ENCODE peak calls at places on chromosomes 4 and X, in four cellular contexts. Z is IMR-90, C is HepG2, Y is K562. N is an unnamed sample.

GRCh38 chr4:16187455-16187854 is 38.8 kb downstream of the TAPT1 start:
- DNase-seq in Z (peak), C (no peak), Y (no peak), N (no peak)

GRCh38 chr4:139099366-139099982 is 77.5 kb downstream of the ELF2 start:
- DNase-seq in Z (peak), Y (peak), C (peak), N (peak)

GRCh38 chr4:25585901-25586523 is 69.6 kb upstream of the SLC34A2 start:
- DNase-seq in C (no peak), Y (no peak), Z (no peak), N (no peak)

GRCh38 chrX:153494541-153495361 is at the start of gene BGN:
- DNase-seq in C (peak), Y (peak), Z (peak), N (no peak)

GRCh38 chr4:87848622-87849351 is 16.0 kb downstream of the MEPE start:
- DNase-seq in C (peak), Y (peak), Z (peak), N (peak)

GRCh38 chr4:102761478-102761790 is 666 bp upstream of the MANBA start:
- DNase-seq in Y (no peak), C (peak), Z (peak), N (no peak)

GRCh38 chrX:19758536-19758935 is 128.9 kb downstream of the SH3KBP1 start:
- DNase-seq in Z (no peak), C (peak), Y (no peak), N (no peak)

GRCh38 chr4:52987401-52988056 is 125.4 kb downstream of the RASL11B start:
- DNase-seq in C (no peak), Z (no peak), Y (no peak), N (no peak)

GRCh38 chrX:116436358-116436816 is at the start of gene SLC6A14:
- DNase-seq in C (peak), Z (no peak), Y (no peak), N (no peak)

GRCh38 chr4:37008199-37008598 is 236.3 kb upstream of the NWD2 start:
- DNase-seq in C (peak), Z (no peak), Y (no peak), N (peak)

GRCh38 chrX:85221361-85221760 is 22.2 kb downstream of the SATL1 start:
- DNase-seq in Y (no peak), Z (no peak), C (no peak), N (no peak)

GRCh38 chr4:46211406-46211805 is 87.6 kb upstream of the GABRG1 start:
- DNase-seq in Y (no peak), Z (no peak), C (no peak), N (no peak)

GRCh38 chr4:3041192-3042142 is 32.9 kb downstream of the HTT-AS start:
- DNase-seq in C (peak), Z (peak), Y (no peak), N (no peak)

GRCh38 chr4:28209371-28209924 is 1348.8 kb downstream of the STIM2 start:
- DNase-seq in Y (no peak), Z (no peak), C (no peak), N (no peak)

GRCh38 chr4:94758141-94758699 is 465 bp downstream of the BMPR1B start:
- DNase-seq in Z (no peak), C (no peak), Y (no peak), N (no peak)

GRCh38 chrX:154600962-154601374 is 16.0 kb downstream of the CTAG1A start:
- DNase-seq in Z (no peak), Y (no peak), C (no peak), N (no peak)

GRCh38 chr4:172601195-172601594 is 567.4 kb upstream of the GALNT7 start:
- DNase-seq in C (no peak), Y (no peak), Z (no peak), N (no peak)

GRCh38 chrX:23953908-23954269 is 46.1 kb downstream of the CXorf58 start:
- DNase-seq in C (no peak), Z (no peak), Y (peak), N (no peak)

GRCh38 chrX:48616575-48616974 is 19.3 kb downstream of the WDR13 start:
- DNase-seq in Z (no peak), Y (no peak), C (no peak), N (no peak)

GRCh38 chr4:106369456-106370060 is 980 bp upstream of the GIMD1 start:
- DNase-seq in Y (peak), C (peak), Z (peak), N (peak)

GRCh38 chr4:81319657-81320056 is 104.6 kb upstream of the PRKG2 start:
- DNase-seq in C (no peak), Y (no peak), Z (no peak), N (no peak)

GRCh38 chr4:103199009-103199408 is 866 bp upstream of the CENPE start:
- DNase-seq in Z (no peak), C (no peak), Y (no peak), N (no peak)

GRCh38 chr4:34200535-34200934 is 2043.8 kb downstream of the ARAP2 start:
- DNase-seq in Z (no peak), C (peak), Y (no peak), N (no peak)

GRCh38 chrX:130523460-130524394 is 121.9 kb downstream of the RBMX2 start:
- DNase-seq in Y (peak), Z (no peak), C (no peak), N (no peak)

GRCh38 chr4:26267087-26267486 is 53.7 kb upstream of the RBPJ start:
- DNase-seq in C (no peak), Z (peak), Y (no peak), N (no peak)

GRCh38 chr4:158282252-158282651 is 72.0 kb downstream of the TMEM144 start:
- DNase-seq in Y (peak), Z (peak), C (no peak), N (no peak)

GRCh38 chr4:133156096-133156495 is 7.0 kb downstream of the PCDH10 start:
- DNase-seq in Y (no peak), C (no peak), Z (no peak), N (no peak)

GRCh38 chr4:5747746-5748365 is 36.9 kb downstream of the EVC start:
- DNase-seq in Y (no peak), C (no peak), Z (peak), N (no peak)

GRCh38 chr4:26001413-26001812 is 87.4 kb downstream of the SMIM20 start:
- DNase-seq in C (no peak), Z (no peak), Y (no peak), N (no peak)

GRCh38 chrX:154369453-154370299 is 4.8 kb downstream of the FLNA start:
- DNase-seq in Y (peak), Z (peak), C (peak), N (peak)

GRCh38 chrX:31435592-31435991 is 363.8 kb upstream of the FTHL17 start:
- DNase-seq in Z (peak), C (no peak), Y (no peak), N (no peak)

GRCh38 chrX:49175875-49176274 is 4.2 kb downstream of the PLP2 start:
- DNase-seq in C (no peak), Y (no peak), Z (no peak), N (no peak)

GRCh38 chr4:76515975-76516853 is 81.2 kb downstream of the SHROOM3 start:
- DNase-seq in Z (no peak), Y (no peak), C (no peak), N (no peak)

GRCh38 chr4:64617813-64618212 is 208.6 kb upstream of the TECRL start:
- DNase-seq in Z (no peak), C (no peak), Y (no peak), N (peak)

GRCh38 chrX:131762802-131763234 is 218.9 kb downstream of the OR13H1 start:
- DNase-seq in C (no peak), Y (peak), Z (peak), N (peak)

DNA sequence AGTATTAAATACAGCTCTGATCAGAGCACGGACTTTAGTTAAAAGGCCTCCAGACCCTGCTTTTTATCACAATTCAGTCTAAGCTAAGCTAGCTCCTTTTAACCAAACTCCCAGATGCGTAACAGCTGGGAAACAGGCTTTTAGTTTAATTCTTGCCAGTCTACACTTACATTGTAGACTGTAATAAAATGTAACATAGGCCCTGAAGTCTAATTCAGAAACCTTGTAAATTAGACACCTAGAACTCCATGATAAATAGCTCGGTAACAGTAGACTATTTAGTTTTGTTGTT is 20.1 kb downstream of the FBXO8 start:
- DNase-seq in Y (no peak), C (no peak), Z (no peak), N (no peak)
- TF ChIP-seq MAZ in Y (no peak), C (no peak), Z (no peak), N (no peak)

GRCh38 chrX:134716620-134717012 is 58.3 kb upstream of the PLAC1 start:
- DNase-seq in Y (no peak), C (no peak), Z (no peak), N (no peak)

GRCh38 chrX:134721766-134722532 is 63.7 kb upstream of the PLAC1 start:
- DNase-seq in Y (no peak), Z (no peak), C (no peak), N (no peak)

GRCh38 chrX:134717698-134718328 is 59.5 kb upstream of the PLAC1 start:
- DNase-seq in Y (no peak), Z (peak), C (no peak), N (peak)

GRCh38 chrX:134715930-134716619 is 57.8 kb upstream of the PLAC1 start:
- DNase-seq in C (no peak), Z (no peak), Y (no peak), N (no peak)

GRCh38 chrX:134718329-134719317 is 60.4 kb upstream of the PLAC1 start:
- DNase-seq in Y (peak), C (no peak), Z (peak), N (peak)
- TF ChIP-seq MAZ in Y (no peak), C (no peak), Z (no peak), N (no peak)

GRCh38 chr4:8104491-8105302 is 53.9 kb downstream of the ABLIM2 start:
- DNase-seq in Z (no peak), C (no peak), Y (no peak), N (no peak)
- TF ChIP-seq MAZ in Z (no peak), C (no peak), Y (no peak), N (no peak)

DNA sequence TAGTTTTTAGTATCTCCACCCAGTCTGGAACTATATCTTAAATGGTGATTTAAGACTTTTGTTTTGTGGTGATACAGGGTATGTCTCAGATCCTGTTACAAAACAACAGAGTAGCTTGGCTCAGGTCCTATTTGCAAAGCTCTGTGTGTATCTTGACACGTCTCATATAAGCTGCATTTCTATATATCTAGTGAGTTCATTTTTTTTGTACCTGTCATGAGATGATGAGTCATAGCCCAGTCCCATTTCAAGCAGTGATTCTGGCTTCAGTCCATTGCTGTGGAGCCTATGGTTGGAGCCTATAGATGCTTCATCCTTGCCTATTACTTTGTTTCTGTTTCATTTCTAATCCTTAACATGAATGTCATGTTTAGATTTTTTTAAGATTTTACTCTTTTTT is 23.0 kb downstream of the GRXCR1 start:
- DNase-seq in Y (no peak), C (no peak), Z (no peak), N (no peak)
- TF ChIP-seq MAZ in Y (no peak), C (no peak), Z (no peak), N (no peak)

GRCh38 chr4:10965196-10965595 is 280.6 kb upstream of the CLNK start:
- DNase-seq in Y (no peak), C (no peak), Z (no peak), N (no peak)
- TF ChIP-seq MAZ in Y (no peak), C (no peak), Z (no peak), N (no peak)

N was measured in A549.